ENCODE peak calls at places on chromosomes 2 and 18, in six cellular contexts. One of them, this sample, is unnamed.

GRCh38 chr2:202032841-202033316 is 776 bp upstream of the FZD7 start:
- DNase-seq in NB4: peak
- DNase-seq in uterus: peak
- DNase-seq in mammary epithelial cell: peak
- DNase-seq in GM10248: peak
- DNase-seq in A549: peak
- DNase-seq in this sample: peak

GRCh38 chr2:112794841-112795240 is 10.5 kb upstream of the IL1A start:
- DNase-seq in mammary epithelial cell: no peak
- DNase-seq in GM10248: no peak
- DNase-seq in uterus: no peak
- DNase-seq in A549: no peak
- DNase-seq in NB4: peak
- DNase-seq in this sample: no peak

GRCh38 chr2:71796174-71796592 is 342.8 kb downstream of the DYSF start:
- DNase-seq in mammary epithelial cell: no peak
- DNase-seq in A549: no peak
- DNase-seq in GM10248: no peak
- DNase-seq in NB4: no peak
- DNase-seq in uterus: no peak
- DNase-seq in this sample: no peak

GRCh38 chr2:208142255-208142924 is 3.6 kb downstream of the CRYGB start:
- DNase-seq in uterus: no peak
- DNase-seq in GM10248: no peak
- DNase-seq in mammary epithelial cell: peak
- DNase-seq in NB4: no peak
- DNase-seq in A549: no peak
- DNase-seq in this sample: no peak

GRCh38 chr2:98327776-98328175 is 18.5 kb upstream of the CNGA3 start:
- DNase-seq in GM10248: no peak
- DNase-seq in A549: no peak
- DNase-seq in NB4: no peak
- DNase-seq in uterus: no peak
- DNase-seq in mammary epithelial cell: no peak
- DNase-seq in this sample: no peak

GRCh38 chr2:7031424-7032245 is 114.4 kb downstream of the RNF144A start:
- DNase-seq in uterus: peak
- DNase-seq in GM10248: no peak
- DNase-seq in A549: peak
- DNase-seq in mammary epithelial cell: peak
- DNase-seq in NB4: peak
- DNase-seq in this sample: peak

GRCh38 chr18:48829443-48830149 is 121.2 kb downstream of the SMAD7 start:
- DNase-seq in A549: no peak
- DNase-seq in uterus: peak
- DNase-seq in NB4: no peak
- DNase-seq in mammary epithelial cell: no peak
- DNase-seq in GM10248: no peak
- DNase-seq in this sample: no peak

GRCh38 chr2:105262662-105263091 is 21.1 kb downstream of the GPR45 start:
- DNase-seq in uterus: no peak
- DNase-seq in NB4: no peak
- DNase-seq in mammary epithelial cell: peak
- DNase-seq in A549: no peak
- DNase-seq in GM10248: no peak
- DNase-seq in this sample: no peak

GRCh38 chr2:182594286-182594685 is 121.8 kb upstream of the DNAJC10 start:
- DNase-seq in mammary epithelial cell: no peak
- DNase-seq in uterus: no peak
- DNase-seq in GM10248: no peak
- DNase-seq in A549: no peak
- DNase-seq in NB4: no peak
- DNase-seq in this sample: no peak

GRCh38 chr2:19556648-19557047 is 198.2 kb upstream of the OSR1 start:
- DNase-seq in uterus: no peak
- DNase-seq in A549: no peak
- DNase-seq in mammary epithelial cell: no peak
- DNase-seq in NB4: no peak
- DNase-seq in GM10248: no peak
- DNase-seq in this sample: no peak

GRCh38 chr2:207416111-207416510 is 113.7 kb upstream of the CREB1 start:
- DNase-seq in mammary epithelial cell: no peak
- DNase-seq in A549: no peak
- DNase-seq in NB4: no peak
- DNase-seq in uterus: no peak
- DNase-seq in GM10248: no peak
- DNase-seq in this sample: no peak

GRCh38 chr2:217160103-217160502 is 300.2 kb upstream of the TNP1 start:
- DNase-seq in GM10248: no peak
- DNase-seq in NB4: no peak
- DNase-seq in uterus: no peak
- DNase-seq in mammary epithelial cell: peak
- DNase-seq in A549: peak
- DNase-seq in this sample: no peak

GRCh38 chr18:9184998-9185613 is 48.5 kb downstream of the ANKRD12 start:
- DNase-seq in A549: no peak
- DNase-seq in NB4: no peak
- DNase-seq in mammary epithelial cell: no peak
- DNase-seq in uterus: no peak
- DNase-seq in GM10248: no peak
- DNase-seq in this sample: no peak

GRCh38 chr18:7671105-7671504 is 104.0 kb downstream of the PTPRM start:
- DNase-seq in GM10248: no peak
- DNase-seq in uterus: no peak
- DNase-seq in NB4: no peak
- DNase-seq in A549: no peak
- DNase-seq in mammary epithelial cell: no peak
- DNase-seq in this sample: no peak

GRCh38 chr2:3610415-3610814 is 15.5 kb downstream of the COLEC11 start:
- DNase-seq in uterus: no peak
- DNase-seq in mammary epithelial cell: no peak
- DNase-seq in GM10248: peak
- DNase-seq in A549: no peak
- DNase-seq in NB4: no peak
- DNase-seq in this sample: no peak

GRCh38 chr2:35114765-35115164 is 1240.8 kb upstream of the CRIM1 start:
- DNase-seq in NB4: peak
- DNase-seq in GM10248: no peak
- DNase-seq in A549: peak
- DNase-seq in uterus: no peak
- DNase-seq in mammary epithelial cell: no peak
- DNase-seq in this sample: no peak

GRCh38 chr2:233331536-233331935 is 22.8 kb upstream of the DGKD start:
- DNase-seq in NB4: peak
- DNase-seq in GM10248: peak
- DNase-seq in A549: no peak
- DNase-seq in mammary epithelial cell: no peak
- DNase-seq in uterus: peak
- DNase-seq in this sample: no peak

GRCh38 chr18:78378403-78378802 is 601.2 kb upstream of the SALL3 start:
- DNase-seq in GM10248: no peak
- DNase-seq in mammary epithelial cell: no peak
- DNase-seq in A549: no peak
- DNase-seq in NB4: no peak
- DNase-seq in uterus: no peak
- DNase-seq in this sample: no peak

GRCh38 chr2:172877826-172878225 is 142.2 kb downstream of the RAPGEF4 start:
- DNase-seq in mammary epithelial cell: peak
- DNase-seq in NB4: no peak
- DNase-seq in A549: no peak
- DNase-seq in GM10248: no peak
- DNase-seq in uterus: no peak
- DNase-seq in this sample: no peak

GRCh38 chr2:136637402-136637801 is 127.9 kb upstream of the THSD7B start:
- DNase-seq in mammary epithelial cell: no peak
- DNase-seq in GM10248: no peak
- DNase-seq in uterus: no peak
- DNase-seq in A549: no peak
- DNase-seq in NB4: no peak
- DNase-seq in this sample: no peak

GRCh38 chr2:61471905-61472805 is 1.3 kb upstream of the USP34 start:
- DNase-seq in uterus: no peak
- DNase-seq in GM10248: peak
- DNase-seq in A549: peak
- DNase-seq in mammary epithelial cell: peak
- DNase-seq in NB4: peak
- DNase-seq in this sample: peak

GRCh38 chr2:64865831-64866146 is 123.4 kb upstream of the SLC1A4 start:
- DNase-seq in uterus: no peak
- DNase-seq in GM10248: no peak
- DNase-seq in A549: no peak
- DNase-seq in mammary epithelial cell: no peak
- DNase-seq in NB4: peak
- DNase-seq in this sample: no peak
- TF ChIP-seq CTCF in uterus: no peak
- TF ChIP-seq CTCF in GM10248: no peak
- TF ChIP-seq CTCF in A549: peak
- TF ChIP-seq CTCF in mammary epithelial cell: no peak
- TF ChIP-seq CTCF in NB4: no peak
- TF ChIP-seq CTCF in this sample: peak

GRCh38 chr2:84492571-84492970 is 23.7 kb upstream of the DNAH6 start:
- DNase-seq in A549: no peak
- DNase-seq in GM10248: no peak
- DNase-seq in uterus: no peak
- DNase-seq in NB4: no peak
- DNase-seq in mammary epithelial cell: no peak
- DNase-seq in this sample: no peak
- TF ChIP-seq CTCF in A549: peak
- TF ChIP-seq CTCF in GM10248: no peak
- TF ChIP-seq CTCF in uterus: no peak
- TF ChIP-seq CTCF in NB4: no peak
- TF ChIP-seq CTCF in mammary epithelial cell: peak
- TF ChIP-seq CTCF in this sample: no peak

DNA sequence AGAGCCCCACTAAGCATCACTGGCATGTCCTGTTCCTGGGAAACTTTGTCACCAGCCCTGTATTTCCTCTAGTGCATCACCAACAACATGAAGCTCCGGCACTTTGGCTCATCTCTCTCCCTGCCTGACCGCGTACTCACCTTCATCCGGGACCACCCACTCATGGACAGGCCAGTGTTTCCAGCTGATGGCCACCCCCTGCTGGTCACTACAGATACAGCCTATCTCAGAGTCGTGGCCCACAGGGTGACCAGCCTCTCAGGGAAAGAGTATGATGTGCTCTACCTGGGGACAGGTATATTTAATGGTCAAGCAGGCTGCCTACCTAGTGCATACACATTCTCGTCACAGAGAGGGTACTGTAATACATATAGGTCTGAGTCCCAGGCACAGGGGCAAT is 21.0 kb downstream of the SEMA4F start:
- DNase-seq in uterus: no peak
- DNase-seq in GM10248: no peak
- DNase-seq in mammary epithelial cell: no peak
- DNase-seq in A549: no peak
- DNase-seq in NB4: no peak
- DNase-seq in this sample: no peak
- TF ChIP-seq CTCF in uterus: no peak
- TF ChIP-seq CTCF in GM10248: no peak
- TF ChIP-seq CTCF in mammary epithelial cell: peak
- TF ChIP-seq CTCF in A549: no peak
- TF ChIP-seq CTCF in NB4: peak
- TF ChIP-seq CTCF in this sample: no peak

GRCh38 chr18:74337155-74337911 is 21.7 kb downstream of the C18orf63 start:
- DNase-seq in GM10248: no peak
- DNase-seq in A549: no peak
- DNase-seq in mammary epithelial cell: no peak
- DNase-seq in NB4: no peak
- DNase-seq in uterus: no peak
- DNase-seq in this sample: no peak
- TF ChIP-seq CTCF in GM10248: no peak
- TF ChIP-seq CTCF in A549: no peak
- TF ChIP-seq CTCF in mammary epithelial cell: no peak
- TF ChIP-seq CTCF in NB4: no peak
- TF ChIP-seq CTCF in uterus: no peak
- TF ChIP-seq CTCF in this sample: no peak

GRCh38 chr18:47249602-47250001 is 1.9 kb downstream of the SKOR2 start:
- DNase-seq in mammary epithelial cell: no peak
- DNase-seq in A549: no peak
- DNase-seq in GM10248: no peak
- DNase-seq in uterus: no peak
- DNase-seq in NB4: no peak
- DNase-seq in this sample: no peak

GRCh38 chr18:47248610-47249343 is 2.7 kb downstream of the SKOR2 start:
- DNase-seq in mammary epithelial cell: peak
- DNase-seq in NB4: no peak
- DNase-seq in A549: no peak
- DNase-seq in uterus: no peak
- DNase-seq in GM10248: no peak
- DNase-seq in this sample: no peak

GRCh38 chr18:47246027-47246971 is 5.2 kb downstream of the SKOR2 start:
- DNase-seq in NB4: no peak
- DNase-seq in uterus: no peak
- DNase-seq in A549: no peak
- DNase-seq in GM10248: no peak
- DNase-seq in mammary epithelial cell: no peak
- DNase-seq in this sample: no peak

GRCh38 chr18:47247833-47248609 is 3.4 kb downstream of the SKOR2 start:
- DNase-seq in mammary epithelial cell: no peak
- DNase-seq in uterus: no peak
- DNase-seq in GM10248: no peak
- DNase-seq in A549: no peak
- DNase-seq in NB4: no peak
- DNase-seq in this sample: no peak

DNA sequence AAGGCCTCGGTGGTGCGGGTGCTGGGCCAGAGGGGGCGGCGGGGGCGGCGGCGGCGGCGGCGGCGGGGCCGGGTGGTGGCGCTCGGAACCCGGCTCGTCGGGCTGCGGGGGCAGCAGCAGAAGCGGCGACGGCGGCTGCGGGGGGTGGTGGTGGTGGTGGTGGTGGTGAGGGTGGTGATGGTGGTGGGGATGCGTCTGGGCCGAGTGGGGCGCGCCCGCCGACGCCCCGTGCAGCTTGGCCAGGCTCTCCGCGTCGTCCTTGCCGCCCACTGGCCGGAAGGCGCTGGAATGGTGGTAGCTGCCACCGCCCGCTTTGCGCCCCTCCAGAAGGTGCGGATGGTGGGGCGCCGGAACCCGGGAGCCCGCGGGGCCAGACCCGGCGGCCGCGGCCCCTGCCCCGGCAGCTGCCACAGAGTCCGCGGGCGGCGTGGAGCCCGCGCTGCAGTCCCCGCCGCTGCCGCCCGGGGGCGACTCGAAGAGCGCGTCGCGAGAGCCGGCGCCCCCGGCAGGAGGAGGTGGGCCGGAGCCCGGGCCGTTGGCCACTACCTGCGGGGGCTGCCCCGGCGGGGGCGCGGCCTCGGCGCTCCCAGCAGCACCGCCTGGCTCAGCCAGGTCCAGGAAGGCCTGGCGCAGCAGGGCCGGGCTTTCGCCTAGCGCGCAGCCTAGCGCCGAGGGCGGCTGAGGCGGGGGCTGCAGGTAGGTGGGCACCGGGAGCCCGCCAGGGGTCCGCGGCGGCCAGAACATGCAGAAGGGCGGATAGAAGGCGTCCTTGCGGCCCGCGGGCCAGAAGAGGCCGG is 4.2 kb downstream of the SKOR2 start:
- DNase-seq in uterus: no peak
- DNase-seq in NB4: no peak
- DNase-seq in A549: no peak
- DNase-seq in GM10248: peak
- DNase-seq in mammary epithelial cell: no peak
- DNase-seq in this sample: no peak
- TF ChIP-seq CTCF in uterus: no peak
- TF ChIP-seq CTCF in NB4: no peak
- TF ChIP-seq CTCF in A549: no peak
- TF ChIP-seq CTCF in GM10248: no peak
- TF ChIP-seq CTCF in mammary epithelial cell: no peak
- TF ChIP-seq CTCF in this sample: no peak

This sample was measured in pancreas.